ENCODE peak calls at places on chromosomes 13 and 19, in five cellular contexts. F is left lung; V is cardiac fibroblast; Z is stimulated activated CD4-positive, alpha-beta T cell treated with anti-CD3 and anti-CD28 coated beads, Interleukin-4, amount 100 ng/mL, for 24 hours; H is left cardiac atrium. G is an unnamed sample.

GRCh38 chr13:110512198-110512740 is 49.3 kb downstream of the RAB20 start:
- DNase-seq in F (no peak), V (no peak), Z (no peak), H (no peak), G (no peak)

GRCh38 chr13:20414475-20415287 is 111.0 kb downstream of the CRYL1 start:
- DNase-seq in F (no peak), V (no peak), Z (no peak), H (no peak), G (no peak)

GRCh38 chr13:74825170-74825948 is 656.6 kb downstream of the TBC1D4 start:
- DNase-seq in F (no peak), V (peak; percentile 98), Z (no peak), H (no peak), G (peak; percentile 78)

GRCh38 chr13:80341771-80342271 is 895 bp upstream of the SPRY2 start:
- DNase-seq in F (peak; percentile 48), V (peak; percentile 66), Z (no peak), H (peak; percentile 52), G (peak; percentile 43)

GRCh38 chr19:56423985-56424353 is 19.8 kb downstream of the ZNF583 start:
- DNase-seq in F (no peak), V (peak; percentile 13), Z (no peak), H (no peak), G (no peak)

GRCh38 chr19:17183858-17184271 is 31.3 kb upstream of the USE1 start:
- DNase-seq in F (no peak), V (no peak), Z (peak; percentile 24), H (no peak), G (no peak)

GRCh38 chr19:47631681-47632446 is 22.9 kb downstream of the BICRA start:
- DNase-seq in F (no peak), V (no peak), Z (no peak), H (no peak), G (no peak)

GRCh38 chr13:20891768-20892167 is 10.8 kb downstream of the XPO4 start:
- DNase-seq in F (no peak), V (no peak), Z (no peak), H (no peak), G (no peak)

GRCh38 chr13:76820759-76821158 is 65.4 kb downstream of the KCTD12 start:
- DNase-seq in F (no peak), V (peak; percentile 70), Z (no peak), H (peak; percentile 71), G (no peak)

GRCh38 chr19:49755956-49756355 is 7.2 kb downstream of the TSKS start:
- DNase-seq in F (no peak), V (no peak), Z (no peak), H (no peak), G (no peak)